ENCODE peak calls at places on chromosomes 3 and 15, in four cellular contexts. C, F, O and Z are unnamed samples.

GRCh38 chr3:52196977-52197376 is 983 bp upstream of the ALAS1 start:
- DNase-seq in C (no peak), F (no peak), O (no peak), Z (no peak)

GRCh38 chr3:58647661-58648141 is 18.9 kb downstream of the FAM3D start:
- DNase-seq in O (no peak), C (no peak), F (no peak), Z (no peak)

GRCh38 chr3:153614563-153614962 is 452.5 kb downstream of the RAP2B start:
- DNase-seq in O (no peak), C (peak), F (no peak), Z (no peak)

GRCh38 chr3:139627759-139628158 is 50.0 kb downstream of the NMNAT3 start:
- DNase-seq in O (no peak), C (no peak), F (no peak), Z (no peak)

GRCh38 chr15:90257776-90258175 is 7.7 kb upstream of the NGRN start:
- DNase-seq in O (no peak), F (no peak), C (no peak), Z (no peak)

GRCh38 chr15:34644061-34644460 is 60.6 kb upstream of the GOLGA8B start:
- DNase-seq in O (no peak), C (peak), F (no peak), Z (no peak)

GRCh38 chr3:23566499-23566898 is 239.3 kb upstream of the UBE2E1 start:
- DNase-seq in F (no peak), O (no peak), C (no peak), Z (no peak)

GRCh38 chr15:52797625-52798501 is 7.7 kb upstream of the ONECUT1 start:
- DNase-seq in O (no peak), F (no peak), C (no peak), Z (peak)

GRCh38 chr3:52820741-52821140 is 9.7 kb downstream of the ITIH4 start:
- DNase-seq in O (peak), C (peak), F (peak), Z (peak)

GRCh38 chr3:184639351-184639750 is 72.5 kb downstream of the MAGEF1 start:
- DNase-seq in O (no peak), C (no peak), F (no peak), Z (no peak)

GRCh38 chr3:185792955-185793354 is 31.9 kb downstream of the IGF2BP2 start:
- DNase-seq in C (no peak), O (no peak), F (no peak), Z (no peak)

GRCh38 chr3:119294889-119295769 is 946 bp downstream of the ARHGAP31 start:
- DNase-seq in F (no peak), C (peak), O (no peak), Z (no peak)

GRCh38 chr3:14798231-14798630 is 20.5 kb upstream of the FGD5 start:
- DNase-seq in C (no peak), F (no peak), O (no peak), Z (no peak)

GRCh38 chr15:44084171-44084570 is 110.9 kb downstream of the FRMD5 start:
- DNase-seq in O (no peak), F (no peak), C (no peak), Z (no peak)

GRCh38 chr15:96549136-96549535 is 218.6 kb downstream of the NR2F2 start:
- DNase-seq in C (no peak), O (no peak), F (no peak), Z (no peak)

GRCh38 chr3:102532901-102533300 is 98.1 kb downstream of the ZPLD1 start:
- DNase-seq in C (peak), O (no peak), F (no peak), Z (no peak)

GRCh38 chr3:23341147-23341838 is 138.2 kb downstream of the UBE2E2 start:
- DNase-seq in F (no peak), C (no peak), O (no peak), Z (no peak)

GRCh38 chr15:71272932-71273331 is 157.7 kb downstream of the THSD4 start:
- DNase-seq in F (no peak), O (no peak), C (peak), Z (no peak)

GRCh38 chr3:171472552-171472951 is 12.3 kb upstream of the TNIK start:
- DNase-seq in F (no peak), O (no peak), C (no peak), Z (no peak)

GRCh38 chr3:122921791-122922651 is 105.5 kb downstream of the SEMA5B start:
- DNase-seq in C (no peak), O (peak), F (peak), Z (no peak)

GRCh38 chr3:114716916-114717315 is 423.1 kb downstream of the TIGIT start:
- DNase-seq in F (no peak), O (no peak), C (no peak), Z (no peak)

GRCh38 chr15:76377751-76378150 is 41.2 kb downstream of the ISL2 start:
- DNase-seq in O (no peak), C (no peak), F (no peak), Z (no peak)

GRCh38 chr15:76376816-76377215 is 40.2 kb downstream of the ISL2 start:
- DNase-seq in F (no peak), O (no peak), C (peak), Z (no peak)

GRCh38 chr15:76377217-76377616 is 40.6 kb downstream of the ISL2 start:
- DNase-seq in O (no peak), C (no peak), F (peak), Z (no peak)

GRCh38 chr15:76378691-76379090 is 42.1 kb downstream of the ISL2 start:
- DNase-seq in C (no peak), F (no peak), O (no peak), Z (no peak)

GRCh38 chr15:76376029-76376428 is 39.5 kb downstream of the ISL2 start:
- DNase-seq in F (no peak), C (no peak), O (no peak), Z (no peak)
- TF ChIP-seq MAFK in F (no peak), C (no peak), O (no peak), Z (no peak)

GRCh38 chr3:105869531-105869833 is 670 bp upstream of the CBLB start:
- DNase-seq in F (no peak), C (no peak), O (no peak), Z (no peak)
- H3K9ac ChIP-seq in F (peak), C (peak), O (peak), Z (peak)

DNA sequence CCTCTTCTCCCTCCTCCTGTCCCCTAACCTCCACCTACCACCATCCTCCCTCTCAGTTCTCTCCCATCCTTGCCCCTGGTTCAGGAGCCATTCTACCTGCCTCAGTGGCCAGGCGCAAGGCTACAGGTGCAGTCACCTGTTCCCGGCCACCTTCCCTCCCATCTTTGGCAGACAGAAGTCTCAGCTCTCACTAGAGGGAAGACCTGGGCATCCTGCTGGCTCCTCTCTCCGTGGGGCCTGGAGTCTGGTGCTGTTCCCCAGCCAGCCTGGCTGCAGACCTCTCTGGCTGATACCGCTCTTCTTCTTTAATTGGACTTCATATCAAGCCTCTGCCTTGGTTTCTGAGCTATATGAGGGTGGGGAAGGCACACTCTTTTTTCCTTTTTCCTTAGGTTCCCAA is 53.0 kb upstream of the SLC6A1 start:
- DNase-seq in F (no peak), C (no peak), O (no peak), Z (no peak)
- TF ChIP-seq MAFK in F (no peak), C (no peak), O (no peak), Z (no peak)

GRCh38 chr3:196499807-196500524 is 3.6 kb downstream of the RNF168 start:
- DNase-seq in O (no peak), F (no peak), C (no peak), Z (no peak)

GRCh38 chr3:196498297-196498696 is 5.3 kb downstream of the RNF168 start:
- DNase-seq in C (no peak), F (no peak), O (no peak), Z (no peak)

GRCh38 chr3:196501316-196502064 is 2.1 kb downstream of the RNF168 start:
- DNase-seq in O (no peak), C (peak), F (no peak), Z (no peak)

GRCh38 chr3:196496183-196496582 is 7.4 kb downstream of the RNF168 start:
- DNase-seq in O (no peak), F (no peak), C (no peak), Z (no peak)

GRCh38 chr3:196499061-196499460 is 4.5 kb downstream of the RNF168 start:
- DNase-seq in C (peak), F (no peak), O (no peak), Z (no peak)
- H3K9ac ChIP-seq in C (no peak), F (peak), O (peak), Z (no peak)

DNA sequence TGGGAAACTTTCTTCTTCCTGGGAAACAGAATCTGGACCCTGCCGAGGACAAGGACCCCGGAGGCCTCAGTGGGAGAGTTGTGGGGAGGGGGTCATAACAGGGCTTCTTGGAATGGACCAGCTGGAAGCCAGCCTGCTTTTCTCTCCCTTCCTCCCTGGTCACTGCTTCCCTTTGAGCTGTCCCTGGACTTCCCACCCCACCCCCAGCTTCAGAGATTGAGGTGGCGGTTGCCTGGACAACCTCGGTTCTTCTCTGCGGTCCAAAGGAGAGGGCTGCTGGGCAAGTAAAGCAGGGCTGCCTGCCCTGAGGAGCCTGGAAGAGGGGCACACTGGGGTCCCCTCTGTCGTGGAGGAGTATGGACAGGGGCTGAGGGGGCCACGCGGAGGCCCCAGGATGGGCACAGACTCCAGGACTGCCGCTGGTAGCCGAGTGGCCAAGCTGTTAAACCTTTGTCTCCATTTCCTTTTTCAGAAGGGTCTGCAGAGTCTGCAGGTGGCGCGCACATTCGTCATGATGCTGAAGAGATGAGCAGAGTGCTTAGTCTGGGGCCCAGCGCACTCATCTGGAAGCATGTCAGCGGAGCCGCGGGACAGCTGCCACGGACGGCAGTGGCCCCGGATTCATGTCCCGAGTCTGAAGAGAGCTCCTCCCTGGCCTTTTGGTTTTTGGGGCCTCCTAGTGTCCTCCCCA is 42.8 kb downstream of the KLHL25 start:
- DNase-seq in C (no peak), O (no peak), F (no peak), Z (no peak)
- TF ChIP-seq MAFK in C (no peak), O (no peak), F (no peak), Z (no peak)

GRCh38 chr3:11356269-11356668 is 84.1 kb downstream of the ATG7 start:
- DNase-seq in F (no peak), O (no peak), C (no peak), Z (no peak)
- H3K9ac ChIP-seq in F (no peak), O (no peak), C (no peak), Z (no peak)

GRCh38 chr3:45084361-45084760 is 58.3 kb downstream of the CLEC3B start:
- DNase-seq in C (no peak), F (no peak), O (no peak), Z (no peak)

GRCh38 chr3:45087155-45087554 is 59.0 kb downstream of the CDCP1 start:
- DNase-seq in C (peak), O (no peak), F (no peak), Z (no peak)

GRCh38 chr3:45083023-45083422 is 56.9 kb downstream of the CLEC3B start:
- DNase-seq in O (no peak), C (no peak), F (no peak), Z (no peak)

GRCh38 chr3:45082139-45082538 is 56.0 kb downstream of the CLEC3B start:
- DNase-seq in O (no peak), C (peak), F (no peak), Z (no peak)

GRCh38 chr3:45084820-45085816 is 59.0 kb downstream of the CLEC3B start:
- DNase-seq in F (peak), O (no peak), C (peak), Z (no peak)
- TF ChIP-seq MAFK in F (no peak), O (no peak), C (no peak), Z (no peak)